ENCODE peak calls at places on chromosomes 6 and 20, in nine cellular contexts. S is EL; U is BJ; X is KBM-7; F is psoas muscle; L is stimulated activated CD4-positive, alpha-beta T cell treated with anti-CD3 and anti-CD28 coated beads, Interleukin-12 subunit alpha, Interleukin-12 subunit beta, amount 100 ng/mL, for 48 hours; N is mammary epithelial cell; Q is AG04450; G is GM03348. R is an unnamed sample.

GRCh38 chr6:140538926-140539325 is 1164.5 kb upstream of the CITED2 start:
- DNase-seq in S (peak; percentile 55), U (no peak), X (no peak), F (no peak), L (no peak), N (peak; percentile 16), Q (no peak), G (peak; percentile 21), R (no peak)

GRCh38 chr20:62281161-62281933 is 21.4 kb upstream of the ADRM1 start:
- DNase-seq in S (no peak), U (no peak), X (no peak), F (no peak), L (no peak), N (no peak), Q (no peak), G (no peak), R (no peak)

GRCh38 chr6:69913361-69913760 is 47.0 kb downstream of the COL19A1 start:
- DNase-seq in S (no peak), U (no peak), X (no peak), F (no peak), L (no peak), N (no peak), Q (no peak), G (no peak), R (no peak)

GRCh38 chr20:4074877-4075455 is 59.6 kb upstream of the RNF24 start:
- DNase-seq in S (no peak), U (no peak), X (peak; percentile 71), F (no peak), L (no peak), N (no peak), Q (no peak), G (no peak), R (no peak)

GRCh38 chr6:38567436-38567835 is 72.3 kb downstream of the BTBD9 start:
- DNase-seq in S (peak; percentile 92), U (no peak), X (peak; percentile 9), F (peak; percentile 85), L (no peak), N (peak; percentile 62), Q (peak; percentile 72), G (peak; percentile 65), R (no peak)

GRCh38 chr20:15297059-15297875 is 959.9 kb upstream of the FLRT3 start:
- DNase-seq in S (no peak), U (no peak), X (no peak), F (no peak), L (no peak), N (peak; percentile 64), Q (no peak), G (no peak), R (no peak)

GRCh38 chr6:106324726-106325335 is 729 bp downstream of the ATG5 start:
- DNase-seq in S (peak; percentile 6), U (no peak), X (no peak), F (no peak), L (no peak), N (no peak), Q (no peak), G (peak; percentile 36), R (no peak)

GRCh38 chr20:49562341-49563014 is 5.5 kb downstream of the PTGIS start:
- DNase-seq in S (peak; percentile 91), U (peak; percentile 59), X (no peak), F (peak; percentile 85), L (no peak), N (peak; percentile 61), Q (peak; percentile 32), G (peak; percentile 92), R (no peak)

GRCh38 chr6:20936949-20937348 is 402.7 kb downstream of the CDKAL1 start:
- DNase-seq in S (no peak), U (no peak), X (no peak), F (no peak), L (no peak), N (no peak), Q (no peak), G (no peak), R (no peak)

GRCh38 chr6:95923518-95923917 is 92.3 kb upstream of the FUT9 start:
- DNase-seq in S (no peak), U (no peak), X (peak; percentile 5), F (no peak), L (no peak), N (no peak), Q (no peak), G (peak; percentile 2), R (no peak)

GRCh38 chr20:35601021-35601973 is 14.3 kb upstream of the SPAG4 start:
- DNase-seq in S (peak; percentile 73), U (no peak), X (peak; percentile 74), F (peak; percentile 92), L (peak; percentile 70), N (peak; percentile 76), Q (peak; percentile 18), G (peak; percentile 82), R (peak; percentile 70)

GRCh38 chr6:17045581-17046322 is 56.1 kb upstream of the STMND1 start:
- DNase-seq in S (peak; percentile 77), U (peak; percentile 85), X (no peak), F (no peak), L (no peak), N (no peak), Q (no peak), G (peak; percentile 70), R (no peak)

GRCh38 chr20:57399587-57400261 is 8.5 kb downstream of the RBM38 start:
- DNase-seq in S (peak; percentile 41), U (no peak), X (no peak), F (peak; percentile 76), L (no peak), N (no peak), Q (no peak), G (no peak), R (peak; percentile 57)

GRCh38 chr6:148272084-148272483 is 70.6 kb upstream of the SASH1 start:
- DNase-seq in S (peak; percentile 94), U (peak; percentile 90), X (no peak), F (no peak), L (no peak), N (peak; percentile 19), Q (peak; percentile 95), G (peak; percentile 84), R (no peak)

GRCh38 chr6:209432-210103 is 82.7 kb upstream of the DUSP22 start:
- DNase-seq in S (no peak), U (no peak), X (no peak), F (no peak), L (no peak), N (no peak), Q (no peak), G (no peak), R (no peak)

GRCh38 chr6:154154389-154154967 is 115.4 kb downstream of the OPRM1 start:
- DNase-seq in S (peak; percentile 60), U (no peak), X (peak; percentile 72), F (no peak), L (peak; percentile 28), N (peak; percentile 21), Q (peak; percentile 65), G (peak; percentile 61), R (peak; percentile 6)

GRCh38 chr6:77145244-77145643 is 318.0 kb downstream of the HTR1B start:
- DNase-seq in S (no peak), U (no peak), X (no peak), F (no peak), L (no peak), N (no peak), Q (no peak), G (no peak), R (no peak)

GRCh38 chr6:159904497-159904911 is 13.7 kb downstream of the MAS1 start:
- DNase-seq in S (no peak), U (no peak), X (no peak), F (no peak), L (no peak), N (no peak), Q (no peak), G (no peak), R (no peak)

GRCh38 chr6:11592289-11592906 is 54.8 kb downstream of the TMEM170B start:
- DNase-seq in S (peak; percentile 61), U (no peak), X (no peak), F (peak; percentile 61), L (no peak), N (no peak), Q (no peak), G (no peak), R (no peak)

GRCh38 chr6:144286503-144287393 is 1.6 kb downstream of the UTRN start:
- DNase-seq in S (peak; percentile 98), U (peak; percentile 84), X (peak; percentile 68), F (peak; percentile 80), L (no peak), N (peak; percentile 73), Q (peak; percentile 83), G (peak; percentile 85), R (peak; percentile 17)

GRCh38 chr20:50034567-50035170 is 51.9 kb downstream of the SNAI1 start:
- DNase-seq in S (peak; percentile 35), U (no peak), X (no peak), F (no peak), L (no peak), N (peak; percentile 53), Q (no peak), G (peak; percentile 65), R (no peak)

GRCh38 chr6:153104220-153104619 is 26.9 kb downstream of the RGS17 start:
- DNase-seq in S (no peak), U (no peak), X (no peak), F (no peak), L (no peak), N (no peak), Q (no peak), G (no peak), R (no peak)

GRCh38 chr6:166466178-166467122 is 83.7 kb upstream of the MPC1 start:
- DNase-seq in S (peak; percentile 91), U (peak; percentile 85), X (no peak), F (peak; percentile 32), L (no peak), N (peak; percentile 5), Q (peak; percentile 59), G (peak; percentile 88), R (no peak)

GRCh38 chr20:5719861-5720401 is 30.3 kb upstream of the SHLD1 start:
- DNase-seq in S (peak; percentile 58), U (no peak), X (no peak), F (no peak), L (no peak), N (peak; percentile 37), Q (no peak), G (no peak), R (no peak)

GRCh38 chr6:20542927-20543602 is 8.8 kb downstream of the CDKAL1 start:
- DNase-seq in S (peak; percentile 62), U (no peak), X (no peak), F (no peak), L (no peak), N (peak; percentile 100), Q (peak; percentile 43), G (peak; percentile 5), R (no peak)

GRCh38 chr20:62368629-62369507 is 1.8 kb upstream of the LAMA5 start:
- DNase-seq in S (peak; percentile 78), U (no peak), X (no peak), F (peak; percentile 75), L (no peak), N (peak; percentile 51), Q (no peak), G (peak; percentile 70), R (no peak)

GRCh38 chr20:38692436-38693411 is 31.6 kb upstream of the SLC32A1 start:
- DNase-seq in S (peak; percentile 57), U (no peak), X (peak; percentile 59), F (no peak), L (no peak), N (peak; percentile 60), Q (peak; percentile 29), G (peak; percentile 61), R (peak; percentile 20)

GRCh38 chr6:52745764-52746201 is 17.5 kb downstream of the GSTA2 start:
- DNase-seq in S (no peak), U (no peak), X (no peak), F (no peak), L (no peak), N (no peak), Q (no peak), G (no peak), R (no peak)

GRCh38 chr20:1215386-1216170 is 10.3 kb upstream of the RAD21L1 start:
- DNase-seq in S (no peak), U (no peak), X (peak; percentile 45), F (no peak), L (peak; percentile 68), N (no peak), Q (no peak), G (no peak), R (no peak)

GRCh38 chr6:129133770-129134192 is 250.8 kb downstream of the LAMA2 start:
- DNase-seq in S (no peak), U (no peak), X (no peak), F (no peak), L (no peak), N (no peak), Q (no peak), G (no peak), R (no peak)

GRCh38 chr6:157323924-157324276 is 581 bp upstream of the TMEM242 start:
- DNase-seq in S (peak; percentile 83), U (no peak), X (peak; percentile 71), F (peak; percentile 90), L (no peak), N (peak; percentile 80), Q (peak; percentile 59), G (peak; percentile 81), R (peak; percentile 25)